ENCODE peak calls at places on chromosomes 13 and 19, in four cellular contexts. Q, M, D and S are unnamed samples.

GRCh38 chr19:31110331-31110730 is 238.9 kb downstream of the TSHZ3 start:
- DNase-seq in D (no peak), M (peak; percentile 23), Q (no peak), S (no peak)

GRCh38 chr13:72255908-72256307 is 388.9 kb upstream of the DACH1 start:
- DNase-seq in M (no peak), D (no peak), Q (no peak), S (peak; percentile 15)

GRCh38 chr13:109336730-109337129 is 449.7 kb downstream of the IRS2 start:
- DNase-seq in Q (no peak), M (no peak), D (no peak), S (no peak)

GRCh38 chr19:5349041-5349440 is 8.4 kb upstream of the PTPRS start:
- DNase-seq in Q (no peak), M (no peak), D (no peak), S (no peak)

GRCh38 chr19:403221-404036 is 5.5 kb downstream of the C2CD4C start:
- DNase-seq in M (no peak), Q (no peak), D (no peak), S (no peak)

GRCh38 chr13:72458701-72459100 is 268.7 kb downstream of the MZT1 start:
- DNase-seq in Q (no peak), M (no peak), D (no peak), S (no peak)

GRCh38 chr19:49113762-49114629 is at the start of gene LIN7B:
- DNase-seq in M (peak; percentile 70), D (peak; percentile 66), Q (no peak), S (peak; percentile 81)

GRCh38 chr19:3593156-3593555 is 7.9 kb downstream of the GIPC3 start:
- DNase-seq in Q (no peak), D (no peak), M (no peak), S (no peak)

GRCh38 chr19:35027851-35028599 is 2.2 kb upstream of the SCN1B start:
- DNase-seq in Q (no peak), M (no peak), D (no peak), S (no peak)

GRCh38 chr13:85974604-85975366 is 175.6 kb upstream of the SLITRK6 start:
- DNase-seq in M (no peak), D (no peak), Q (no peak), S (no peak)

GRCh38 chr13:85969331-85969730 is 170.1 kb upstream of the SLITRK6 start:
- DNase-seq in Q (no peak), M (no peak), D (no peak), S (no peak)

DNA sequence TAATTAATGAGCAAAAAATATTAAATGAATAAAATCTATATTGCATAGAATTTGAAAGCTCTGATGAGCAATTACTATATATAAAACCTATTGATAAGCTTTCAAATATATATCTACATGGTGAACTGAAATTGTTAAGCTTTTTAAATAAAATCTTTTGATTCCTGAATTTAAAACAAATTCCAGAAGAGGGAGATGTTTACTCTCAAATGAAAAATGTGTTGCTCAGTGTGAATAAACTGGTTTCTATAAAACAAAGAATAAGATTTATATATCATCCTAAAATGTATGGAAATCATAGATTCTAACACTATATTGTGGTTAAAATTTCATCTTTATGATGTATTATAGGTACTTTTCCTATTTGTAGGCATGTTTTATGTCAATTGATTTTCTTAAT is 171.5 kb upstream of the SLITRK6 start:
- DNase-seq in Q (no peak), D (no peak), M (no peak), S (no peak)
- TF ChIP-seq CTCF in Q (no peak), D (no peak), M (no peak), S (no peak)

GRCh38 chr19:28046932-28047331 is 1166.0 kb downstream of the UQCRFS1 start:
- DNase-seq in Q (no peak), M (no peak), D (no peak), S (no peak)

GRCh38 chr19:28042516-28042915 is 1170.4 kb downstream of the UQCRFS1 start:
- DNase-seq in D (no peak), M (no peak), Q (no peak), S (no peak)

GRCh38 chr19:28045621-28046020 is 1167.3 kb downstream of the UQCRFS1 start:
- DNase-seq in Q (no peak), M (no peak), D (no peak), S (no peak)

GRCh38 chr19:28039677-28040381 is 1173.1 kb downstream of the UQCRFS1 start:
- DNase-seq in D (no peak), Q (no peak), M (no peak), S (no peak)

DNA sequence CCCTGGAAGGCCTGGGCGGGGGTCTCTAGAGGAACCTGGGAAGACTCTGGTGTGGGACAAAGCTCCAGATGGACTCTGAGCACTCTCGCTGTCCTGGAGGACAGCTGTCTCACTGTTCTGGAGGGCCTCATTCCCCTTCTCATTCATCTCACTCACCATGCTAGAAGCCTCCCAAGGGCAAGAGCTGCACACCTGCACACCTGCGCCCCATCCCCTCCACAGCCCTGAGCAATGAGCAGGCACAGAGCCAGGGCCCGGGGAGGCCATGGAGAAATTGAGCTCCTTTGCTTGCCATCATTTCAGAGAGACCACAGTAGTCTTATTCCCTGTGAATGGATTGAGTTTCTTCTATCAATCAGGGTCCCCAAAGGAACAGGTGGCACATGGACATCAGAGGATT is 1168.5 kb downstream of the UQCRFS1 start:
- DNase-seq in M (no peak), D (no peak), Q (no peak), S (no peak)
- TF ChIP-seq CTCF in M (no peak), D (no peak), Q (no peak), S (no peak)

GRCh38 chr13:44385847-44386246 is 12.2 kb downstream of the SERP2 start:
- DNase-seq in D (no peak), M (no peak), Q (no peak), S (no peak)

GRCh38 chr13:44389003-44389666 is 15.5 kb downstream of the SERP2 start:
- DNase-seq in D (no peak), Q (no peak), M (no peak), S (no peak)

GRCh38 chr13:44386932-44387556 is 13.4 kb downstream of the SERP2 start:
- DNase-seq in M (no peak), Q (no peak), D (no peak), S (no peak)

GRCh38 chr13:44389856-44390255 is 16.2 kb downstream of the SERP2 start:
- DNase-seq in M (no peak), D (no peak), Q (no peak), S (no peak)

DNA sequence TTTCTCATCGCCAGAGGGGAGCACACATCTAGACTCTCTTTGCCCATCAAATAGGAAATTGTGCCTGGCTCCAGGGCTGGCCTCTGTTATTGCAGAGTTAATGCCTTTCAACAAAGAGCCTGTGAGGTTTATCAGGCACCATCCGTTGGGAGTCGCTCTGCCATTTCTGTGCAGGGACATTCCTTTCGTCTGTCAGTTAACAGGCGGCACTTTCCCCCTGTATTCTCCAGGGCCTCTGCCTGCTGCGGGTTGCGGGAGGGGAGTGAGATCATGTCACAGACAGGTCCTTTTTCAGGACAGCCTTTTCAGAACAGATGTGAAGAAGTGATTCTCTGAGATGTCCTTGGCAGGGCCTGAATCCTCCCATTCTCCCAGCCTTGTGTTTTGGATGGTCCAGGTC is 14.8 kb downstream of the SERP2 start:
- DNase-seq in M (no peak), D (no peak), Q (no peak), S (no peak)
- TF ChIP-seq CTCF in M (no peak), D (no peak), Q (no peak), S (no peak)

GRCh38 chr19:18470153-18470552 is 32.2 kb upstream of the ISYNA1 start:
- DNase-seq in Q (no peak), M (no peak), D (no peak), S (no peak)
- TF ChIP-seq CTCF in Q (peak; percentile 39), M (peak; percentile 15), D (no peak), S (peak; percentile 11)

GRCh38 chr13:97002581-97002980 is 8.3 kb upstream of the OXGR1 start:
- DNase-seq in Q (no peak), M (no peak), D (no peak), S (no peak)

GRCh38 chr13:97003071-97003470 is 8.8 kb upstream of the OXGR1 start:
- DNase-seq in D (no peak), M (no peak), Q (no peak), S (no peak)

GRCh38 chr13:97004096-97004876 is 10.0 kb upstream of the OXGR1 start:
- DNase-seq in D (no peak), M (no peak), Q (no peak), S (no peak)

GRCh38 chr13:97004886-97005285 is 10.6 kb upstream of the OXGR1 start:
- DNase-seq in D (no peak), M (no peak), Q (no peak), S (no peak)

GRCh38 chr13:97005631-97006262 is 11.5 kb upstream of the OXGR1 start:
- DNase-seq in Q (no peak), D (no peak), M (no peak), S (no peak)
- TF ChIP-seq CTCF in Q (no peak), D (no peak), M (no peak), S (no peak)

GRCh38 chr19:55099557-55100506 is 17.6 kb downstream of the PPP1R12C start:
- DNase-seq in D (no peak), Q (no peak), M (peak; percentile 16), S (no peak)
- TF ChIP-seq CTCF in D (no peak), Q (no peak), M (no peak), S (no peak)

GRCh38 chr13:110985570-110985969 is 70.7 kb upstream of the ANKRD10 start:
- DNase-seq in Q (no peak), M (no peak), D (no peak), S (no peak)

GRCh38 chr13:110991991-110992508 is 77.2 kb upstream of the ANKRD10 start:
- DNase-seq in D (no peak), M (no peak), Q (no peak), S (no peak)

GRCh38 chr13:110993788-110994187 is 78.9 kb upstream of the ANKRD10 start:
- DNase-seq in M (no peak), Q (no peak), D (no peak), S (no peak)

GRCh38 chr13:110984798-110985197 is 69.9 kb upstream of the ANKRD10 start:
- DNase-seq in M (no peak), Q (no peak), D (no peak), S (no peak)

DNA sequence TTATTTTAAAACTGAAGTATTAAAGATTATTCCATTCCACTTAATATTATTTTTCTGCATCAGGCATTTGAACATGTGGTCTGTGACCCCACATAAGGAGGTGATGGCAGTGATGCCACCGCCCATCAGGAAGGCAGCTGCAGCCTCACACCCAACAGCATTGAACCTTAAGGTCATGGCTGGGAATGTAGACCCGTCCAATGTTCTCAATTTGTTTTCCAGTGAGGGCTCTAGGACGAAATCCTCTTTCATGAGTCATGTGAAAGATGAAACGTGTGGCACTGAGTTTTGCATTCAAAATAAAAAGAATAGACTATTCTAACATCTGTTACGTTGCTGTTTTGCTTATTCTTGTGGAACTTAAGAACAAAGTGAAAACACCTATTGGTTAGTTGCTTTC is 74.5 kb upstream of the ANKRD10 start:
- DNase-seq in D (no peak), M (no peak), Q (no peak), S (no peak)
- TF ChIP-seq CTCF in D (no peak), M (no peak), Q (no peak), S (no peak)

GRCh38 chr19:13610042-13610691 is 103.9 kb upstream of the CACNA1A start:
- DNase-seq in D (no peak), Q (no peak), M (no peak), S (peak; percentile 29)
- TF ChIP-seq CTCF in D (no peak), Q (no peak), M (no peak), S (no peak)